ENCODE peak calls at places on chromosomes 13 and 19, in four cellular contexts. K, G, I and Y are unnamed samples.

GRCh38 chr13:32587014-32587773 is 942 bp downstream of the PDS5B start:
- DNase-seq in K (peak), G (peak), I (peak), Y (peak)

GRCh38 chr13:91661692-91662490 is 263.5 kb downstream of the GPC5 start:
- DNase-seq in K (no peak), G (no peak), I (no peak), Y (no peak)

GRCh38 chr13:111322001-111322915 is 1.8 kb downstream of the TEX29 start:
- DNase-seq in K (no peak), G (peak), I (no peak), Y (no peak)

GRCh38 chr13:25882732-25883357 is 169.0 kb downstream of the SHISA2 start:
- DNase-seq in K (no peak), G (no peak), I (no peak), Y (no peak)

GRCh38 chr13:37106642-37107041 is 1.2 kb upstream of the CSNK1A1L start:
- DNase-seq in K (no peak), G (no peak), I (no peak), Y (no peak)

GRCh38 chr19:49983645-49984229 is 22.8 kb upstream of the SIGLEC11 start:
- DNase-seq in K (peak), G (peak), I (peak), Y (peak)

GRCh38 chr19:7722231-7722651 is 9.7 kb downstream of the CLEC4G start:
- DNase-seq in K (no peak), G (no peak), I (no peak), Y (no peak)

GRCh38 chr13:35764359-35765015 is 288.0 kb upstream of the MAB21L1 start:
- DNase-seq in K (peak), G (no peak), I (no peak), Y (no peak)

GRCh38 chr19:13150919-13151604 is 851 bp downstream of the IER2 start:
- DNase-seq in K (no peak), G (no peak), I (no peak), Y (no peak)

GRCh38 chr19:18160792-18161690 is 8.1 kb downstream of the PIK3R2 start:
- DNase-seq in K (peak), G (peak), I (peak), Y (peak)

GRCh38 chr19:52248256-52248655 is 21.1 kb upstream of the ZNF766 start:
- DNase-seq in K (peak), G (peak), I (peak), Y (peak)

GRCh38 chr19:51448745-51449093 is 9.5 kb downstream of the SIGLEC8 start:
- DNase-seq in K (no peak), G (no peak), I (no peak), Y (no peak)

GRCh38 chr13:112106467-112107141 is 39.7 kb downstream of the SOX1 start:
- DNase-seq in K (no peak), G (no peak), I (no peak), Y (no peak)

GRCh38 chr13:107376393-107377085 is 808.6 kb upstream of the ARGLU1 start:
- DNase-seq in K (no peak), G (no peak), I (no peak), Y (no peak)

GRCh38 chr19:17706750-17707181 is 12.5 kb upstream of the MAP1S start:
- DNase-seq in K (peak), G (no peak), I (no peak), Y (no peak)

GRCh38 chr19:54708781-54709180 is 15.5 kb upstream of the KIR3DL3 start:
- DNase-seq in K (no peak), G (no peak), I (no peak), Y (no peak)

GRCh38 chr13:93080166-93080565 is 146.4 kb upstream of the GPC6 start:
- DNase-seq in K (no peak), G (no peak), I (no peak), Y (no peak)

GRCh38 chr13:48126944-48127814 is 32.3 kb upstream of the MED4 start:
- DNase-seq in K (peak), G (peak), I (peak), Y (no peak)

GRCh38 chr19:54670576-54671347 is 8.0 kb downstream of the LILRB4 start:
- DNase-seq in K (no peak), G (no peak), I (no peak), Y (no peak)

GRCh38 chr13:20550799-20551198 is 16.2 kb upstream of the IFT88 start:
- DNase-seq in K (no peak), G (no peak), I (no peak), Y (no peak)

GRCh38 chr13:30915691-30916541 is 9.8 kb downstream of the MEDAG start:
- DNase-seq in K (no peak), G (no peak), I (no peak), Y (no peak)

GRCh38 chr13:101691326-101691725 is 238.9 kb downstream of the ITGBL1 start:
- DNase-seq in K (peak), G (no peak), I (no peak), Y (no peak)

GRCh38 chr13:78136966-78137365 is 218.3 kb upstream of the EDNRB start:
- DNase-seq in K (no peak), G (no peak), I (no peak), Y (no peak)

GRCh38 chr19:45717131-45717982 is 13.3 kb downstream of the FBXO46 start:
- DNase-seq in K (peak), G (peak), I (peak), Y (peak)
- TF ChIP-seq CTCF in K (peak), G (no peak), I (no peak), Y (no peak)

GRCh38 chr19:6076675-6077463 is 33.4 kb downstream of the RFX2 start:
- DNase-seq in K (peak), G (no peak), I (no peak), Y (no peak)
- TF ChIP-seq CTCF in K (no peak), G (no peak), I (no peak), Y (no peak)

DNA sequence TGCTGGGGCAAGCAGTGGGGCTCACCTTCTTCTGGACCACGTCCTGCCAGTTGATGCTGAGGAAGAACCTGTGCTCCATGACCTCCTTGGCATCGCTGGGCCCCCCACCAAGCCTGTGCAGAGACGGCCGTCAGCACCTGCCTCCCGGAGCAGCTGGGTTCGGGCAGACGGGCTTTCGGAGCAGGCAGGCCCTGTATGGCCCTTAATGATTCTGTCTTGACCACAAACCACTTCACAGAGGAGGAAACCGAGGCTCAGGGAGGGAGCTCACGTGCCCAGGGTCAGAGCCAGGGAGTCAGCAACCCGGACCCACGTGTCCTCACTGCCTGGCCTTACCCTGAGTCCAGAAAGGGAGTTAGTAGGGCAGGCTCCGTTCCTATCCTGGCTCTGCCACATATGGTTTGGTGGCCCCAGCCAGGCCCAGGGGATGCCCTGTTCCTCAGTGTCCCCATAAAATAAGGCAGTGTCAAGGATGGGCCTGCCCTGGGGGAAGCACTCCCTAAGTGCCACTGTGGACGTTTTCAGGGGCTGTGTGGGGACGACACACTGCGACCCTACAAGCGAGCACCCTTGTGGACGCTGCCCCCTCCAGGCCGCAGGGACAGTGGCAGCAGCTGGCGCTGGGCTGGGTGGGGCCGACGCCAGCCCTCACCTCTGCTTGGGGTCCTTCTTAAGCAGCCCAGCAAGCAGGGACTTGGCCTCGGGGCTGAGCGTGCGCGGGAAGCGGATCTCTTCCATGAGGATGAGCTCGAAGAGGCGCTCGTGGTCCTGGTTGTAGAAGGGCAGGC is 8.9 kb upstream of the CCNP start:
- DNase-seq in K (no peak), G (no peak), I (no peak), Y (no peak)
- TF ChIP-seq CTCF in K (peak), G (no peak), I (no peak), Y (no peak)

GRCh38 chr13:113519556-113519955 is 29.0 kb upstream of the DCUN1D2 start:
- DNase-seq in K (no peak), G (no peak), I (no peak), Y (no peak)
- TF ChIP-seq CTCF in K (no peak), G (no peak), I (no peak), Y (no peak)

DNA sequence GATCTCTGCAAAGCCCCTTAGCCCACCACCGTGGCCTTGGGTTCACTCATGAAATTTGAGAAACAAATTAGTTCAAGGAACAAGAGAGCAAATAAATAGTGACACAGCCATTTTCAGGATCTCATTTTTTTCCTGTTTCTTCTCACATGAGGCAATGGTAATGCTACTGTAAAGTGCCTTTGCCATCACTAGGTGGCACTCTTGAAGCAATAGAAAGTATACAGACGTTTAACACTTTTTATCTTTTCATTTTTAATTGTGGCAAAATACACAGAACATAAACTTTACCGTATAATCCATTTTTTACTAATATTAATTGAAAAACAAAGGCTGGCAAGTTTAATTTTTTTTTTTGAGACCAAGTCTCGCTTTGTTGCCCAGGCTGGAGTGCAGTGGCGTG is 76.9 kb upstream of the ZNF835 start:
- DNase-seq in K (peak), G (no peak), I (no peak), Y (no peak)
- TF ChIP-seq CTCF in K (peak), G (no peak), I (no peak), Y (no peak)

DNA sequence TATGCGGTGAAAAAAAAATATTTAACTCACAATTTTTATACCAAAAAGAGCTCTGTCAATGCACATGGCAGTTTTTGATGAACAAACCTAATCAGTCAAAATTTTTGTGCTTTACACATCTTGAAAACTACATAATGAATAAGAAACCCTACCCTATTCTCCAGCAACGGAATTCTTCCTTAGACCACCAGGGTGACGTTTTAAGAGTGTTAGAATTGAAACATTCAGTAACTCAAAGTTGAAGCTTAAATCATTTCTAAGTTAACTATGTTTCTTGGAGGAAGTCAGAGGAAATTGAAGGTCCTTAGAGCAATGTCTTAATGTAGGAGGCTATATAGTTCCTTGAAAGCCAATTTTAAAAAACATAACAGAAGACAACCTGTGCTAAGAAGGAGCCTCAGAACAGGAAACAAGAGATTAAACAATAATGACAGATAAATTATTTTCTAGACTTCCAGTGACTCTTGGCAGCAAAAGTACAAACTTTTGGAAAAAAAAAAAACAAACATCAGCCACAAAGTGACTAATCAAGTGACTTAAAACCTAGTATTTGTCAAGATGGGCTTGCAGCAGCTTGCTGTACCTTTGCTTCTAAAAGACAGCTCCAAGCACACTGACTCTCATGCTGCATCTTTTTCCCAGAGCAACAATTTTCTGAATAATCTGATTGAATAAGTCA is 6.2 kb downstream of the SPRY2 start:
- DNase-seq in K (peak), G (no peak), I (no peak), Y (no peak)
- TF ChIP-seq CTCF in K (peak), G (no peak), I (no peak), Y (no peak)

GRCh38 chr19:33177417-33177976 is 16.6 kb upstream of the LRP3 start:
- DNase-seq in K (no peak), G (peak), I (peak), Y (no peak)
- TF ChIP-seq CTCF in K (peak), G (peak), I (peak), Y (peak)

DNA sequence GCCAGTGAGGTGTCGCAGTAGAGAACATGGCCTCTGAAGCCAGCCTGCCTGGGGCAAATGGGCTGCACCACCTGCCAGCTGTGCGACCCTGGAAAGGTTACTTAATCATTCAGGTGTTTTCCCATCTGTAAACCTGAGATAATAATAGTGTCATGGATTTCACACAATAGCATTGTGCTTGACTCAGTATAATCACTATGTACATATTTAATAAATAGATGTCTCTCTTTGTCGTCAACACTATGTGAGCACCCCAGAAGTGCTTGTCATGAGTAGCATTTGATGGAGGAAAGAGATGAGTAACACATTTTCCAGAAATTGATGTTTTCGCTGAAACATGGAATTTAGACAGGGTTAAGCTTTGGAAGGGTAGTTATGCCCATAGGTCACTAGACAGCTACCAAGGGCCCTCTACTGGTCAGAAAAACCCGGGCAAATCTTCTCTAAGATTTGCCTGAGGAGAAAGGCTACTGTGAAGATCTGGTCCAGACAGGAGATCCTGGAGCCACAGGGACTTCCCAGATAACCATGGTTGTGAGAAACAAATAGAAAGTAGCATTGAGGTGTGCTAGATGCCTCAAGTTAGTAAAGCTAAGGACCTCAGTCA is 9.5 kb upstream of the MBNL2 start:
- DNase-seq in K (peak), G (no peak), I (no peak), Y (no peak)
- TF ChIP-seq CTCF in K (peak), G (no peak), I (no peak), Y (no peak)